ENCODE peak calls at places on chromosomes 11 and 22, in seven cellular contexts. One of them, this sample, is unnamed.

GRCh38 chr11:75339685-75340409 is 11.6 kb downstream of the ARRB1 start:
- DNase-seq in fibroblast of pulmonary artery: no peak
- DNase-seq in activated CD8-positive, alpha-beta T cell treated with anti-CD3 and anti-CD28 coated beads for 36 hours: no peak
- DNase-seq in amniotic stem cell: no peak
- DNase-seq in sciatic nerve: no peak
- DNase-seq in upper lobe of right lung: no peak
- DNase-seq in activated naive CD4-positive, alpha-beta T cell: no peak
- DNase-seq in this sample: no peak

GRCh38 chr11:64226507-64227051 is 505 bp downstream of the NUDT22 start:
- DNase-seq in sciatic nerve: peak
- DNase-seq in activated naive CD4-positive, alpha-beta T cell: no peak
- DNase-seq in amniotic stem cell: no peak
- DNase-seq in upper lobe of right lung: peak
- DNase-seq in activated CD8-positive, alpha-beta T cell treated with anti-CD3 and anti-CD28 coated beads for 36 hours: peak
- DNase-seq in fibroblast of pulmonary artery: no peak
- DNase-seq in this sample: no peak

GRCh38 chr11:78192223-78192719 is 3.6 kb downstream of the USP35 start:
- DNase-seq in amniotic stem cell: no peak
- DNase-seq in fibroblast of pulmonary artery: no peak
- DNase-seq in sciatic nerve: peak
- DNase-seq in activated naive CD4-positive, alpha-beta T cell: no peak
- DNase-seq in upper lobe of right lung: no peak
- DNase-seq in activated CD8-positive, alpha-beta T cell treated with anti-CD3 and anti-CD28 coated beads for 36 hours: peak
- DNase-seq in this sample: no peak

GRCh38 chr22:49056301-49056700 is 771.4 kb downstream of the BRD1 start:
- DNase-seq in sciatic nerve: no peak
- DNase-seq in activated CD8-positive, alpha-beta T cell treated with anti-CD3 and anti-CD28 coated beads for 36 hours: no peak
- DNase-seq in fibroblast of pulmonary artery: no peak
- DNase-seq in activated naive CD4-positive, alpha-beta T cell: no peak
- DNase-seq in upper lobe of right lung: no peak
- DNase-seq in amniotic stem cell: no peak
- DNase-seq in this sample: no peak

GRCh38 chr11:64850979-64851567 is 6.6 kb upstream of the CDC42BPG start:
- DNase-seq in activated CD8-positive, alpha-beta T cell treated with anti-CD3 and anti-CD28 coated beads for 36 hours: peak
- DNase-seq in amniotic stem cell: no peak
- DNase-seq in sciatic nerve: no peak
- DNase-seq in fibroblast of pulmonary artery: no peak
- DNase-seq in activated naive CD4-positive, alpha-beta T cell: no peak
- DNase-seq in upper lobe of right lung: no peak
- DNase-seq in this sample: no peak

GRCh38 chr11:107275632-107276031 is 182.0 kb downstream of the CWF19L2 start:
- DNase-seq in upper lobe of right lung: no peak
- DNase-seq in activated CD8-positive, alpha-beta T cell treated with anti-CD3 and anti-CD28 coated beads for 36 hours: no peak
- DNase-seq in sciatic nerve: no peak
- DNase-seq in activated naive CD4-positive, alpha-beta T cell: no peak
- DNase-seq in fibroblast of pulmonary artery: no peak
- DNase-seq in amniotic stem cell: no peak
- DNase-seq in this sample: no peak

GRCh38 chr22:40703731-40704130 is 24.4 kb downstream of the MCHR1 start:
- DNase-seq in activated CD8-positive, alpha-beta T cell treated with anti-CD3 and anti-CD28 coated beads for 36 hours: no peak
- DNase-seq in upper lobe of right lung: no peak
- DNase-seq in activated naive CD4-positive, alpha-beta T cell: no peak
- DNase-seq in amniotic stem cell: no peak
- DNase-seq in fibroblast of pulmonary artery: no peak
- DNase-seq in sciatic nerve: no peak
- DNase-seq in this sample: no peak

GRCh38 chr11:76621866-76622265 is 48.7 kb downstream of the LRRC32 start:
- DNase-seq in activated naive CD4-positive, alpha-beta T cell: no peak
- DNase-seq in amniotic stem cell: no peak
- DNase-seq in sciatic nerve: no peak
- DNase-seq in upper lobe of right lung: no peak
- DNase-seq in fibroblast of pulmonary artery: no peak
- DNase-seq in activated CD8-positive, alpha-beta T cell treated with anti-CD3 and anti-CD28 coated beads for 36 hours: peak
- DNase-seq in this sample: no peak

GRCh38 chr22:44409691-44410316 is 88.2 kb downstream of the RTL6 start:
- DNase-seq in fibroblast of pulmonary artery: no peak
- DNase-seq in upper lobe of right lung: peak
- DNase-seq in activated CD8-positive, alpha-beta T cell treated with anti-CD3 and anti-CD28 coated beads for 36 hours: no peak
- DNase-seq in activated naive CD4-positive, alpha-beta T cell: no peak
- DNase-seq in sciatic nerve: peak
- DNase-seq in amniotic stem cell: no peak
- DNase-seq in this sample: no peak

GRCh38 chr11:11036185-11037161 is 178.6 kb upstream of the ZBED5 start:
- DNase-seq in activated CD8-positive, alpha-beta T cell treated with anti-CD3 and anti-CD28 coated beads for 36 hours: peak
- DNase-seq in fibroblast of pulmonary artery: peak
- DNase-seq in amniotic stem cell: no peak
- DNase-seq in activated naive CD4-positive, alpha-beta T cell: no peak
- DNase-seq in upper lobe of right lung: no peak
- DNase-seq in sciatic nerve: no peak
- DNase-seq in this sample: peak

GRCh38 chr11:61404641-61405040 is 12.3 kb downstream of the TMEM216 start:
- DNase-seq in activated naive CD4-positive, alpha-beta T cell: no peak
- DNase-seq in sciatic nerve: no peak
- DNase-seq in fibroblast of pulmonary artery: no peak
- DNase-seq in activated CD8-positive, alpha-beta T cell treated with anti-CD3 and anti-CD28 coated beads for 36 hours: no peak
- DNase-seq in amniotic stem cell: no peak
- DNase-seq in upper lobe of right lung: no peak
- DNase-seq in this sample: no peak

GRCh38 chr11:35518766-35519165 is 6.7 kb downstream of the PAMR1 start:
- DNase-seq in amniotic stem cell: no peak
- DNase-seq in fibroblast of pulmonary artery: no peak
- DNase-seq in activated CD8-positive, alpha-beta T cell treated with anti-CD3 and anti-CD28 coated beads for 36 hours: no peak
- DNase-seq in activated naive CD4-positive, alpha-beta T cell: no peak
- DNase-seq in sciatic nerve: no peak
- DNase-seq in upper lobe of right lung: no peak
- DNase-seq in this sample: no peak

GRCh38 chr11:84384637-84385227 is 1098.6 kb upstream of the CCDC90B start:
- DNase-seq in fibroblast of pulmonary artery: peak
- DNase-seq in amniotic stem cell: peak
- DNase-seq in upper lobe of right lung: no peak
- DNase-seq in activated CD8-positive, alpha-beta T cell treated with anti-CD3 and anti-CD28 coated beads for 36 hours: peak
- DNase-seq in activated naive CD4-positive, alpha-beta T cell: no peak
- DNase-seq in sciatic nerve: peak
- DNase-seq in this sample: peak

GRCh38 chr11:12288212-12288933 is 89.0 kb upstream of the PARVA start:
- DNase-seq in activated CD8-positive, alpha-beta T cell treated with anti-CD3 and anti-CD28 coated beads for 36 hours: peak
- DNase-seq in upper lobe of right lung: peak
- DNase-seq in sciatic nerve: peak
- DNase-seq in fibroblast of pulmonary artery: peak
- DNase-seq in amniotic stem cell: peak
- DNase-seq in activated naive CD4-positive, alpha-beta T cell: no peak
- DNase-seq in this sample: peak

GRCh38 chr11:125517116-125517804 is 21.2 kb upstream of the FEZ1 start:
- DNase-seq in amniotic stem cell: peak
- DNase-seq in upper lobe of right lung: no peak
- DNase-seq in activated naive CD4-positive, alpha-beta T cell: no peak
- DNase-seq in activated CD8-positive, alpha-beta T cell treated with anti-CD3 and anti-CD28 coated beads for 36 hours: no peak
- DNase-seq in fibroblast of pulmonary artery: peak
- DNase-seq in sciatic nerve: no peak
- DNase-seq in this sample: peak

GRCh38 chr22:29679316-29679715 is 40.5 kb upstream of the CABP7 start:
- DNase-seq in fibroblast of pulmonary artery: no peak
- DNase-seq in sciatic nerve: no peak
- DNase-seq in activated naive CD4-positive, alpha-beta T cell: no peak
- DNase-seq in activated CD8-positive, alpha-beta T cell treated with anti-CD3 and anti-CD28 coated beads for 36 hours: no peak
- DNase-seq in amniotic stem cell: no peak
- DNase-seq in upper lobe of right lung: no peak
- DNase-seq in this sample: no peak

GRCh38 chr22:23772315-23773246 is at the start of gene MMP11:
- DNase-seq in activated naive CD4-positive, alpha-beta T cell: no peak
- DNase-seq in amniotic stem cell: no peak
- DNase-seq in activated CD8-positive, alpha-beta T cell treated with anti-CD3 and anti-CD28 coated beads for 36 hours: peak
- DNase-seq in upper lobe of right lung: peak
- DNase-seq in fibroblast of pulmonary artery: no peak
- DNase-seq in sciatic nerve: peak
- DNase-seq in this sample: no peak

GRCh38 chr11:83979593-83979992 is 693.4 kb upstream of the CCDC90B start:
- DNase-seq in fibroblast of pulmonary artery: no peak
- DNase-seq in activated CD8-positive, alpha-beta T cell treated with anti-CD3 and anti-CD28 coated beads for 36 hours: no peak
- DNase-seq in upper lobe of right lung: no peak
- DNase-seq in amniotic stem cell: no peak
- DNase-seq in sciatic nerve: no peak
- DNase-seq in activated naive CD4-positive, alpha-beta T cell: no peak
- DNase-seq in this sample: no peak

GRCh38 chr11:69535928-69536327 is 54.5 kb downstream of the LINC01488 start:
- DNase-seq in activated naive CD4-positive, alpha-beta T cell: no peak
- DNase-seq in amniotic stem cell: no peak
- DNase-seq in upper lobe of right lung: peak
- DNase-seq in fibroblast of pulmonary artery: no peak
- DNase-seq in sciatic nerve: peak
- DNase-seq in activated CD8-positive, alpha-beta T cell treated with anti-CD3 and anti-CD28 coated beads for 36 hours: no peak
- DNase-seq in this sample: no peak

GRCh38 chr11:45332486-45332934 is 46.4 kb upstream of the SYT13 start:
- DNase-seq in fibroblast of pulmonary artery: peak
- DNase-seq in amniotic stem cell: peak
- DNase-seq in activated naive CD4-positive, alpha-beta T cell: no peak
- DNase-seq in activated CD8-positive, alpha-beta T cell treated with anti-CD3 and anti-CD28 coated beads for 36 hours: peak
- DNase-seq in upper lobe of right lung: no peak
- DNase-seq in sciatic nerve: no peak
- DNase-seq in this sample: peak

GRCh38 chr22:26066534-26066933 is 102.7 kb upstream of the SEZ6L start:
- DNase-seq in upper lobe of right lung: no peak
- DNase-seq in activated naive CD4-positive, alpha-beta T cell: no peak
- DNase-seq in sciatic nerve: no peak
- DNase-seq in fibroblast of pulmonary artery: no peak
- DNase-seq in activated CD8-positive, alpha-beta T cell treated with anti-CD3 and anti-CD28 coated beads for 36 hours: no peak
- DNase-seq in amniotic stem cell: no peak
- DNase-seq in this sample: no peak

GRCh38 chr11:61627831-61628753 is 47.2 kb upstream of the SYT7 start:
- DNase-seq in upper lobe of right lung: peak
- DNase-seq in activated naive CD4-positive, alpha-beta T cell: no peak
- DNase-seq in sciatic nerve: peak
- DNase-seq in activated CD8-positive, alpha-beta T cell treated with anti-CD3 and anti-CD28 coated beads for 36 hours: peak
- DNase-seq in amniotic stem cell: peak
- DNase-seq in fibroblast of pulmonary artery: peak
- DNase-seq in this sample: peak

GRCh38 chr22:50612715-50613221 is 12.2 kb downstream of the MAPK8IP2 start:
- DNase-seq in sciatic nerve: no peak
- DNase-seq in fibroblast of pulmonary artery: no peak
- DNase-seq in activated naive CD4-positive, alpha-beta T cell: no peak
- DNase-seq in amniotic stem cell: no peak
- DNase-seq in upper lobe of right lung: no peak
- DNase-seq in activated CD8-positive, alpha-beta T cell treated with anti-CD3 and anti-CD28 coated beads for 36 hours: peak
- DNase-seq in this sample: no peak

GRCh38 chr11:112794321-112794720 is 166.9 kb upstream of the NCAM1 start:
- DNase-seq in sciatic nerve: no peak
- DNase-seq in activated naive CD4-positive, alpha-beta T cell: no peak
- DNase-seq in upper lobe of right lung: no peak
- DNase-seq in amniotic stem cell: no peak
- DNase-seq in activated CD8-positive, alpha-beta T cell treated with anti-CD3 and anti-CD28 coated beads for 36 hours: no peak
- DNase-seq in fibroblast of pulmonary artery: no peak
- DNase-seq in this sample: no peak